ENCODE peak calls at places on chromosomes 4 and X, in nine cellular contexts. A, I, Z, B, F, P, W, O and X are unnamed samples.

GRCh38 chr4:185640809-185641675 is 105.7 kb upstream of the PDLIM3 start:
- DNase-seq in B (peak), F (no peak), O (no peak), Z (no peak), I (peak), W (no peak), A (peak), P (peak), X (peak)

GRCh38 chrX:19030805-19031204 is 46.9 kb upstream of the PHKA2 start:
- DNase-seq in I (no peak), B (no peak), A (no peak), W (no peak), F (no peak), Z (no peak), P (no peak), O (no peak), X (no peak)

GRCh38 chr4:117154251-117154650 is 68.9 kb upstream of the TRAM1L1 start:
- DNase-seq in I (no peak), Z (no peak), W (no peak), P (no peak), O (no peak), B (no peak), F (no peak), A (no peak), X (no peak)

GRCh38 chr4:3866813-3867129 is 100.6 kb downstream of the ADRA2C start:
- DNase-seq in A (no peak), W (no peak), P (no peak), I (no peak), Z (peak), F (no peak), O (no peak), B (no peak), X (no peak)

GRCh38 chr4:40363382-40363920 is 28.3 kb downstream of the CHRNA9 start:
- DNase-seq in A (no peak), I (no peak), F (peak), O (no peak), Z (no peak), P (no peak), B (no peak), W (no peak), X (no peak)

GRCh38 chr4:8289956-8290700 is 20.6 kb downstream of the HTRA3 start:
- DNase-seq in F (peak), I (no peak), Z (no peak), A (no peak), B (no peak), W (no peak), P (no peak), O (no peak), X (no peak)

GRCh38 chr4:99808260-99808857 is 8.3 kb upstream of the DAPP1 start:
- DNase-seq in F (peak), O (peak), I (peak), Z (peak), P (peak), A (peak), W (no peak), B (peak), X (no peak)

GRCh38 chr4:44916406-44916805 is 190.1 kb upstream of the GNPDA2 start:
- DNase-seq in B (no peak), O (no peak), F (no peak), I (no peak), Z (no peak), W (no peak), P (peak), A (peak), X (peak)

GRCh38 chr4:112766422-112766821 is 129.5 kb downstream of the LARP7 start:
- DNase-seq in W (no peak), O (no peak), P (peak), A (peak), F (no peak), B (peak), I (peak), Z (no peak), X (peak)
- TF ChIP-seq CTCF in W (peak), O (no peak), P (peak), A (peak), F (no peak), B (no peak), I (peak), Z (no peak), X (peak)

GRCh38 chr4:164700471-164700870 is 53.5 kb upstream of the SMIM31 start:
- DNase-seq in Z (no peak), P (no peak), I (no peak), W (peak), F (no peak), O (no peak), A (peak), B (peak), X (no peak)
- TF ChIP-seq CTCF in Z (no peak), P (no peak), I (peak), W (peak), F (no peak), O (no peak), A (peak), B (no peak), X (peak)

GRCh38 chrX:132592880-132593279 is 104.0 kb upstream of the MBNL3 start:
- DNase-seq in B (peak), A (peak), W (no peak), Z (no peak), F (no peak), O (no peak), I (peak), P (no peak), X (no peak)
- TF ChIP-seq CTCF in B (peak), A (peak), W (peak), Z (no peak), F (peak), O (no peak), I (peak), P (peak), X (peak)

DNA sequence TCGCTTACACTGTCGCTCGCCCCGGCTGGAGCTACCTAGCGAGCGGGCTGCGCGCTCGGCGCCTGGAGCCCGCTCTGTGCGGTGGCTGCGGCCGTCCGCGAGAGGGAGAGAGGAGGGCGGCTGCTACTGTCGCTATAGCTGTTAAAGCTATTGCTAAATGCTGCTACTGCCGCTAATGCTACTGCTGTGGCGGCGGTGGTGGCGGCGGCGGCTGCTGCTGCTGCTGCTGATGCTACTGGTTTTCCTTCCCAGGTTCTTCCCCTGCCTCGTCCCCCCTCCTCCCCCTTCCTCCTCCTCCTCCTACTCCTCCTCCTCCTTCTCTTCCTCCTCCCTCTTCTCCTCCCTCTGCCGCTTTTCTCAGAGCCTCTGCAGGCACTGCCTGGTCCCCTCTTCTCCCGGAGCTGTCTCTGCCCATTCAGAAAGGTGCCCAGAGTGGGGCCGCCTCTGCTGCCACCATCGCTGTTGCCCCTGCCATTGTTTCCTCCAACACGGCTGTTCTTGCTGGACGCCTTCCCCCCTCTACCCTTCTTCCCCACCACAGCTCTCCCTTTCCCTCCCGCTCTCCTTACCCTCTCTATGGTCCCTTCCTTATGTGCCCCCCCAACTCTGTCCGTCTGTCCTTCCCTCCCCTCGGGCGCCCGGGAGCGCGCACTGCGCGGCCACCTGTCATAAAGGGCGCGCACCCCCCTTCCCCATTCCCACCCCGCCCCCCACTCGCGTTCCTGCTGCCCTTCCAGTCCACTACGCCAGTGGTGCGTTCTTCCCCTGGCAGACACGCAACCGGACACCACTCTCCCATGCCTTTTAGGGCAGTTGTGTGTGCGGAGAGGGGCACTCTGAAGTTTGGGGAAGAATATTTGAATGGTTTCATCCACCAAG is at the start of gene NEXMIF:
- DNase-seq in B (peak), W (no peak), P (no peak), Z (no peak), F (no peak), O (no peak), I (no peak), A (peak), X (no peak)
- TF ChIP-seq CTCF in B (no peak), W (peak), P (peak), Z (no peak), F (no peak), O (no peak), I (no peak), A (no peak), X (peak)

GRCh38 chrX:10326578-10326977 is 169.8 kb downstream of the CLCN4 start:
- DNase-seq in W (no peak), A (peak), I (no peak), O (no peak), Z (no peak), B (no peak), P (no peak), F (no peak), X (no peak)
- TF ChIP-seq CTCF in W (peak), A (peak), I (peak), O (no peak), Z (no peak), B (peak), P (peak), F (no peak), X (peak)

GRCh38 chrX:124862304-124862703 is 457.4 kb upstream of the TEX13C start:
- DNase-seq in Z (no peak), P (no peak), F (no peak), W (no peak), I (no peak), B (no peak), A (no peak), O (no peak), X (no peak)

GRCh38 chrX:124860736-124861135 is 458.9 kb upstream of the TEX13C start:
- DNase-seq in P (no peak), B (no peak), I (no peak), W (no peak), F (no peak), O (no peak), Z (no peak), A (no peak), X (no peak)

DNA sequence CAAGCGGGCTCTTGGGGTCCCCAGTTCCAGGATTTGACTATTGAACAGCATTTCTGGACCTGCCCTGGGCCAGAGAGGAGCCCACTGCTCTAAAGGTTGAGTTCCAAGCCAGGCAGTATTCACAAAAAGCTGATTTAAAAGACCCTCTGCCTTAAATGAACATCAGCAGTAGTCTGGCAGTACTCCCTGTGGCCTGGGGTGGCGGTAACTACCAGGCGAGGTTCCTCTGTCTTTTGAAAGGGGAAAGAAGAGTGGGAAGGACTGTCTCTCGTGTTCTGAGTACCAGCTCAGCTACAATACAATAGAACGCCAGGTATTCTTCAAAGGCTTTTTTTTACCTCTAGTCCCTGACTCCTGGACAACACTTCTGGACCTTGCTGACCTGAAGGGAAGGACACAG is 456.4 kb upstream of the TEX13C start:
- DNase-seq in A (no peak), Z (no peak), P (no peak), B (no peak), F (no peak), W (no peak), I (no peak), O (no peak), X (no peak)
- TF ChIP-seq CTCF in A (no peak), Z (no peak), P (no peak), B (no peak), F (no peak), W (peak), I (no peak), O (no peak), X (no peak)

GRCh38 chrX:44542567-44543325 is at the start of gene FUNDC1:
- DNase-seq in B (peak), O (peak), Z (peak), W (peak), A (peak), I (peak), P (peak), F (peak), X (peak)
- TF ChIP-seq CTCF in B (no peak), O (no peak), Z (no peak), W (peak), A (peak), I (peak), P (peak), F (no peak), X (peak)

GRCh38 chrX:16138108-16138427 is 14.7 kb downstream of the GRPR start:
- DNase-seq in Z (no peak), A (no peak), W (no peak), I (no peak), P (no peak), B (no peak), O (no peak), F (no peak), X (no peak)
- TF ChIP-seq CTCF in Z (no peak), A (peak), W (peak), I (no peak), P (no peak), B (peak), O (no peak), F (no peak), X (no peak)

DNA sequence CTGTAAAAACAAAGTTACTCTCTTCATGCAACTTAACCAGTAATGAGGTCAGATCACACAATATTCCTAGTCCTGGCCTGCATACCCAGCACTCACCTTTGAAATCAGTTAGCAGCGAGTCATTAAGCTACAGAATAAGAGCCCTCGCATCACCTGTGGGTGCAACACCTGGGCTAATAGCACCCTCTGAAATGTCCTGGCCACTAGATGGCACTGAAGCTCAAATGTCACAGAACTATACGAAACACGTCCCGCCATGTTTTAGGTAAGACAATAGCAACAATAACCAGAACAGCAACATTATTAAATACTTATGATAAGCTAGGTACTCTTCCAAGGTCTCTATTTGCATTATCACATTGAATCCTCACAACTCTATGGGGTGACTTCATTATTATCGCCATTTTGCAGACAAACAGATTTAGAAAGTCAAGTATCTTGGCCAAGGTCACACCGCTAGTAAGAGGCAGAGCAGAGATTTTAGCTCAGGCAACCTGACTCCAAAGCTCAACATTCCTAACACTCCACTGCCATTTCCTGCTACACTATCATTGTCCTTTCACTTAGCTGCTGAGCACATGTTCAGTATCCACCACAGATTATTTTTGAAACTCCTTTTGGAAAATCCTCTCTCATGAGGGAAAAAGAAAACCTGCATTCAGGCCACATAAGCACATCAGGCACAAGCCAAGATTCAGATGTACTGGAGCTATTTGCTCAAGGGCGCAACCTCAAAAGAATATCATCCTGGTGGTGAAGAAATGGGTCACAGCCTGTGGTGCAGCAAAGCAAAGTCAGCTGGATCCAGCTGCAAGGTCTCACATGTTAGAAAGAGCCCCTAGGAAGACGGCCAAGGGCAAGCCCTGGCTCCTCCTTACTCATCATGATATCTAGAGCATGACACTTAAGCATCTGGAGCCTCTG is 59.5 kb upstream of the KDR start:
- DNase-seq in Z (no peak), W (no peak), O (no peak), P (peak), A (peak), F (no peak), I (peak), B (peak), X (no peak)
- TF ChIP-seq CTCF in Z (peak), W (peak), O (no peak), P (peak), A (peak), F (peak), I (no peak), B (peak), X (peak)